ENCODE peak calls at places on chromosomes 16 and 17, in four cellular contexts. C is A549, G is heart right ventricle, U is AG04450. F is an unnamed sample.

GRCh38 chr16:27703121-27703520 is 153.2 kb downstream of the KATNIP start:
- DNase-seq in C (no peak), U (no peak), G (no peak), F (no peak)

GRCh38 chr16:75329933-75330332 is 78.5 kb upstream of the BCAR1 start:
- DNase-seq in U (no peak), C (no peak), G (no peak), F (no peak)

GRCh38 chr17:51346218-51346982 is 86.1 kb downstream of the UTP18 start:
- DNase-seq in C (no peak), U (no peak), G (no peak), F (no peak)

GRCh38 chr17:80947200-80947940 is 44.3 kb upstream of the CHMP6 start:
- DNase-seq in G (peak; percentile 3), U (no peak), C (no peak), F (no peak)

GRCh38 chr17:80799553-80800403 is 191.9 kb upstream of the CHMP6 start:
- DNase-seq in U (no peak), G (no peak), C (no peak), F (no peak)

GRCh38 chr17:491086-492014 is 138.7 kb upstream of the RPH3AL start:
- DNase-seq in U (peak; percentile 34), C (peak; percentile 56), G (peak; percentile 66), F (no peak)

GRCh38 chr16:30985401-30986128 is 558 bp downstream of the HSD3B7 start:
- DNase-seq in G (no peak), C (peak; percentile 65), U (no peak), F (no peak)

GRCh38 chr16:2529061-2529931 is 1.9 kb downstream of the CEMP1 start:
- DNase-seq in G (peak; percentile 18), C (no peak), U (no peak), F (no peak)

GRCh38 chr17:80441133-80441578 is 26.2 kb downstream of the ENDOV start:
- DNase-seq in U (no peak), G (peak; percentile 51), C (no peak), F (no peak)

GRCh38 chr16:85750021-85750826 is 672 bp downstream of the C16orf74 start:
- DNase-seq in C (no peak), U (no peak), G (peak; percentile 35), F (no peak)

GRCh38 chr16:85333744-85334640 is 221.7 kb upstream of the CIBAR2 start:
- DNase-seq in C (no peak), G (no peak), U (no peak), F (no peak)

GRCh38 chr17:34709108-34709779 is 129.9 kb downstream of the TMEM132E start:
- DNase-seq in C (no peak), U (no peak), G (no peak), F (no peak)

GRCh38 chr17:72635034-72635654 is 457.3 kb downstream of the SLC39A11 start:
- DNase-seq in U (no peak), C (no peak), G (no peak), F (no peak)

GRCh38 chr17:63431939-63432804 is 13.9 kb downstream of the CYB561 start:
- DNase-seq in C (peak; percentile 67), U (no peak), G (no peak), F (no peak)

GRCh38 chr16:35506898-35507194 is 2047.4 kb downstream of the TP53TG3F start:
- DNase-seq in C (no peak), G (no peak), U (no peak), F (no peak)

GRCh38 chr16:83350466-83350865 is 457.3 kb upstream of the HSBP1 start:
- DNase-seq in U (no peak), C (no peak), G (no peak), F (no peak)

GRCh38 chr17:6240001-6240400 is 169.8 kb downstream of the WSCD1 start:
- DNase-seq in U (no peak), C (no peak), G (no peak), F (no peak)

GRCh38 chr16:30778549-30779244 is 8.3 kb downstream of the ZNF629 start:
- DNase-seq in G (no peak), U (no peak), C (no peak), F (no peak)

GRCh38 chr16:82963653-82964052 is 336.9 kb downstream of the CDH13 start:
- DNase-seq in G (no peak), C (no peak), U (no peak), F (no peak)

GRCh38 chr16:86317617-86318021 is 192.7 kb upstream of the FOXF1 start:
- DNase-seq in U (no peak), C (no peak), G (no peak), F (no peak)

GRCh38 chr16:66478733-66479511 is 51.8 kb downstream of the BEAN1 start:
- DNase-seq in U (no peak), G (peak; percentile 70), C (peak; percentile 81), F (no peak)

GRCh38 chr17:63078707-63079106 is 112.7 kb downstream of the TANC2 start:
- DNase-seq in C (no peak), G (no peak), U (no peak), F (no peak)

GRCh38 chr16:19559242-19559910 is 3.9 kb downstream of the VPS35L start:
- DNase-seq in G (no peak), C (peak; percentile 67), U (peak; percentile 46), F (peak; percentile 51)

GRCh38 chr17:82650723-82651122 is 2.5 kb upstream of the WDR45B start:
- DNase-seq in G (no peak), C (no peak), U (no peak), F (no peak)
- H3K27ac ChIP-seq in G (no peak overlapping the region), C (no peak overlapping the region), U (no peak overlapping the region), F (no peak overlapping the region)

DNA sequence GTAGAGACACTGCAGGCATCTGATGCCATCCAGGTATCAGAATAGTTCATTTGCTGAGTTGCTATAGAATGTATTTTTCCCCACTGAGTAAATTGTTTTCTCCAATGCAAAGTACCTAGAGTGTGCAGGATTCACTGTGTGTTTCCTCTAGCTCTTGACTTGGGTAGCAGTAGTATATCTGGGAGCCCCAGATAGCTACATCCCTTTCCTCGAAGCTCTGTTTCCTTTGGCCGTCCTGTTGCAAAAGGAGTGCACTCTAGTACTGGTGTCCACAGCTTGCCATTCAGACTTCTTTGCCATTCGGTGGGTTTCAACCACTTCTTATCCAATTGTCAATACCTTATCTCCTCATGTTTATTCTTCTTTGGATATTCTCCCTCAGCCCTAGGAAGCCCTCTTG is 12.8 kb downstream of the ABCA8 start:
- DNase-seq in G (no peak), U (no peak), C (no peak), F (no peak)
- H3K27ac ChIP-seq in G (no peak overlapping the region), U (no peak overlapping the region), C (no peak overlapping the region), F (no peak overlapping the region)

DNA sequence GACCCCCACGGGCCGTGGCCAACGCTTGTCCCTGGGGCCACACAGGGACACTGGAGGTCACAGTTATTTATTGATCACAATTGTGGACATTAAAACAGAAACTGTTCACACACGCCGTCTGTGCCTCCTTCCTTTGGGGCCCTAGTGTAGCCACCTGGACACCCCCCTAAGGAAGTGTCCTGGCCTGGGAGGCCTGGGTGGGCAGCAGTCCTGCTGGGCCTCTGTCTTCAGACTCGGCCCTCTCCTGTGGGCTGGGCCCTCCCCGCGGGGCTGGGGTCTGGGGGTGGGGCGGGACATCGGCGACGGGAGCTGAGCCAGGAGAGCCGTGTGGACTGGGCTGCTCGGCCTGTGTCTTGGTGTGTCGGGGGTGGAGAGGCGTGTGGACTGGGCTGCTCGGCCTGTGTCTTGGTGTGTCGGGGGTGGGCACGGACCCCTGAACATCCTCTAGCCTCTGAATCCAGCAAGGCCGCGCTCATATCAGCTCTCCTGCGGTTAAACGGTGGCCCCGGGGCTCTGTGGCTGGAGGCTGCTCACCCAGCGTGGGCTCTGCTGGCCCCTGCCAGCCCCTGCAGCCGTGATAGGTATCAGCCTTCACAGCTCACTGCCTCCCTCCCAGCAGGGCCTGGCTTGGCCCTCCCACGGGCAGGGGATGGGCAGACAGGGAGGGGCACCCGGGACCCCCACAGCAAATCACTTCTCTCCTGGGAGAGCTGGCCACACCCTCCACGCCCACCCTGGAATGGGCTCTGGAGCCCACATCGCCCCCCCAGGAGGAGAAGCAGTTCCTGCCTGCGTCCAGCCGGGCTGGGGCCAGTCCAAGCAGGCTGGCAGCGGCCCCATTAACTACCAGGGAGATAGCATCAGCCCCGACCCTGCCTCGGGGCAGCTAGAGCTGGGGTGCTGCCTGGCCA is 1.1 kb upstream of the NHLRC4 start:
- DNase-seq in C (no peak), U (no peak), G (no peak), F (no peak)
- H3K27ac ChIP-seq in C (peak overlapping the region; percentile 63), U (no peak overlapping the region), G (no peak overlapping the region), F (no peak overlapping the region)

GRCh38 chr16:48441863-48442279 is 56.7 kb upstream of the SIAH1 start:
- DNase-seq in C (peak; percentile 84), U (no peak), G (no peak), F (no peak)

GRCh38 chr16:48445782-48446533 is 60.7 kb upstream of the SIAH1 start:
- DNase-seq in G (no peak), U (no peak), C (no peak), F (no peak)

GRCh38 chr16:48442379-48442778 is 57.2 kb upstream of the SIAH1 start:
- DNase-seq in U (no peak), C (no peak), G (no peak), F (no peak)

GRCh38 chr16:48446534-48446920 is 61.3 kb upstream of the SIAH1 start:
- DNase-seq in G (no peak), U (no peak), C (no peak), F (no peak)

GRCh38 chr16:48444574-48444973 is 59.4 kb upstream of the SIAH1 start:
- DNase-seq in U (peak; percentile 58), G (no peak), C (peak; percentile 77), F (no peak)
- H3K27ac ChIP-seq in U (peak overlapping the region; percentile 98), G (peak overlapping the region; percentile 73), C (peak overlapping the region; percentile 82), F (no peak overlapping the region)

GRCh38 chr17:50204431-50204830 is 3.0 kb upstream of the COL1A1 start:
- DNase-seq in G (no peak), C (no peak), U (no peak), F (no peak)
- H3K27ac ChIP-seq in G (no peak overlapping the region), C (no peak overlapping the region), U (peak overlapping the region; percentile 98), F (no peak overlapping the region)

DNA sequence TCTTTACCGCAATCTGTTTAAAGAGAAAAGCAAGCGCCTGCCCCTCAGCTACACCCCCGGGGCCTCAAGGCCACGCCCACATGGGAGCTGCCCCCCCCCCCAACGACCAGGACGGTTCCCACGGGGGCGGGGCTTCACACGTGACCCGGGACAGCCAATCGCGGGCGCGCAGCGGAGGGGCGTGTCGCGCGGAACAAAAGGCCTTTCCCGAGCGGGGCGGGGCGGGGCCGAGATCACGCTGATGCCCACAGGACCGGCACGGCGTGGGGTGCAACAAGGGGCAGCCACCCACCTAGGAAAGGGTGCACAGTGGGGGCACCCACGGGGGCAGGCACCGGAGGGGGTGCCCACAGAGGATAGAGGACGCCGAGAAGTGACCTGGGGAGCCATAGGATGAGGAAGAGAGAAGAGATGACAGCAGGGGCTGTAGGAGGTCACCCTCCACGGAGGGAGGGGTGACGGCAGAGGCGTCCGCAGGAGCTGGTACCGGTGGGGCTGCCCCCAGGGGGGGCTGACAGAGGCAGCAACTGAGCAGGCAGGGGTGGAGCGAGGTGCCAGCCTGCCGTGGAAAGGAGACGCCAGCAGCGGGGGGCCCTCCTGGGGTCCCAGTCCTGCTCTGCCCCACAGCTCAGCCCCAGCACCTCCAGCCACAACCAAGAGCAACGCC is 6.2 kb downstream of the UNKL start:
- DNase-seq in C (peak; percentile 88), G (peak; percentile 97), U (peak; percentile 62), F (peak; percentile 35)
- H3K27ac ChIP-seq in C (peak overlapping the region; percentile 75), G (peak overlapping the region; percentile 26), U (no peak overlapping the region), F (no peak overlapping the region)

F was measured in SK-N-MC.